ENCODE peak calls at places on chromosomes 3 and 15, in seven cellular contexts. W, R, X, S, A, P and J are unnamed samples.

GRCh38 chr15:45376300-45376928 is 1.9 kb downstream of the GATM start:
- DNase-seq in W (no peak), R (no peak), X (no peak), S (no peak), A (no peak), P (no peak), J (no peak)

GRCh38 chr3:10693457-10693856 is 122.6 kb upstream of the SLC6A11 start:
- DNase-seq in W (no peak), R (no peak), X (no peak), S (no peak), A (peak; percentile 28), P (no peak), J (no peak)

GRCh38 chr3:134373942-134374790 is at the start of gene AMOTL2:
- DNase-seq in W (peak; percentile 91), R (peak; percentile 83), X (no peak), S (peak; percentile 98), A (peak; percentile 98), P (peak; percentile 83), J (no peak)

GRCh38 chr3:126320517-126321293 is 36.5 kb downstream of the KLF15 start:
- DNase-seq in W (no peak), R (no peak), X (no peak), S (no peak), A (no peak), P (no peak), J (no peak)

GRCh38 chr15:88449581-88449980 is 17.6 kb downstream of the MRPL46 start:
- DNase-seq in W (no peak), R (no peak), X (no peak), S (no peak), A (no peak), P (no peak), J (no peak)

GRCh38 chr3:102514241-102514640 is 79.4 kb downstream of the ZPLD1 start:
- DNase-seq in W (no peak), R (no peak), X (no peak), S (no peak), A (no peak), P (no peak), J (no peak)

GRCh38 chr3:195263193-195263924 is 7.6 kb downstream of the XXYLT1 start:
- DNase-seq in W (no peak), R (no peak), X (no peak), S (no peak), A (no peak), P (no peak), J (no peak)

GRCh38 chr3:193407156-193407555 is 28.6 kb upstream of the ATP13A5 start:
- DNase-seq in W (no peak), R (no peak), X (no peak), S (peak; percentile 60), A (no peak), P (no peak), J (no peak)

GRCh38 chr3:43032217-43032545 is 53.1 kb downstream of the GASK1A start:
- DNase-seq in W (peak; percentile 64), R (no peak), X (peak; percentile 19), S (no peak), A (no peak), P (no peak), J (no peak)

GRCh38 chr3:135487261-135487660 is 478.3 kb upstream of the PPP2R3A start:
- DNase-seq in W (no peak), R (no peak), X (no peak), S (no peak), A (no peak), P (no peak), J (no peak)

GRCh38 chr3:161859870-161860450 is 363.4 kb downstream of the OTOL1 start:
- DNase-seq in W (no peak), R (no peak), X (no peak), S (no peak), A (no peak), P (no peak), J (no peak)

GRCh38 chr3:54756330-54756731 is 171.5 kb downstream of the LRTM1 start:
- DNase-seq in W (no peak), R (no peak), X (no peak), S (no peak), A (peak; percentile 92), P (no peak), J (no peak)

DNA sequence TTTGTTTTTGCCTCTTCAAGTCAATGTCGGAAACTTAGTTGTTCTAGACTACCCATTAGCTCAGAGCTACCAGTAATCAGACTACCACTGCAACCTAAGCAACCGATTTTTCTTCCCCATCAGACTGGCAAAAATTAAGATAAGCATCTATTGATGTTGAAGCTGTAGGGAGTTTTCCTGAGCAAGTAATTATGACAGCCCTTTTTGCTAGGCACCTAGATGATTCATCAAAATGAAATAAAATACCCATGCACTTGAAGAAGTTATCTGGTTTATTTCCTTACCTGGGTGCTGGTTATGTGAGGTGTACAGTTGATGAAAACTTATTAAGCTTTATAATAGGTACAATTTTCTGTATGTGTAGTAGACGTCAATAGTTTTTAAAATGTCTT is 554 bp upstream of the COMMD4 start:
- DNase-seq in W (no peak), R (no peak), X (no peak), S (no peak), A (no peak), P (no peak), J (no peak)
- H3K4me3 ChIP-seq in W (peak overlapping the region; percentile 96), R (peak overlapping the region; percentile 35), X (peak overlapping the region; percentile 86), S (peak overlapping the region; percentile 67), A (peak overlapping the region; percentile 84), P (peak overlapping the region; percentile 87), J (peak overlapping the region; percentile 90)

DNA sequence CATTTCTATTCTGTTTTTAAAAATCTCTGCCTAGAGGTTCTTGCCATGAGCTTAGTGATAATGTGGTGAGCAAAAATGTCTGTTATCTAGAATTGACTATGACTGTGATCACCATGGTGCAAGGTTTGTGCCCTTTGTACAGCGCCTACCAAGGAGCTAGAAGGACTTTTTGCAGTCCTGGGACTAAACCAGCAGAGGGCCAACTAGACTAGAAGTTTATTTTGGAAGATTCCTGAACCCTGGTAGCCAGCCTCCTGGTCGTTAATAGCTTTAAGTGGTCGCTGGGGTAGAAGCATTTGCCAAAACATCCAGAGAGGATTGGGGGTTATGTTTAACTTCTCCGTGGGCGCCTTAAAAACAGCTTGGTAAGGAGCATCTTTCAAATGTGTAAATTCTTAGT is 7.8 kb downstream of the SCG5 start:
- DNase-seq in W (no peak), R (no peak), X (no peak), S (peak; percentile 56), A (peak; percentile 62), P (no peak), J (no peak)
- TF ChIP-seq CTCF in W (no peak), R (peak; percentile 32), X (no peak), S (peak; percentile 61), A (peak; percentile 78), P (peak; percentile 7), J (peak; percentile 14)

DNA sequence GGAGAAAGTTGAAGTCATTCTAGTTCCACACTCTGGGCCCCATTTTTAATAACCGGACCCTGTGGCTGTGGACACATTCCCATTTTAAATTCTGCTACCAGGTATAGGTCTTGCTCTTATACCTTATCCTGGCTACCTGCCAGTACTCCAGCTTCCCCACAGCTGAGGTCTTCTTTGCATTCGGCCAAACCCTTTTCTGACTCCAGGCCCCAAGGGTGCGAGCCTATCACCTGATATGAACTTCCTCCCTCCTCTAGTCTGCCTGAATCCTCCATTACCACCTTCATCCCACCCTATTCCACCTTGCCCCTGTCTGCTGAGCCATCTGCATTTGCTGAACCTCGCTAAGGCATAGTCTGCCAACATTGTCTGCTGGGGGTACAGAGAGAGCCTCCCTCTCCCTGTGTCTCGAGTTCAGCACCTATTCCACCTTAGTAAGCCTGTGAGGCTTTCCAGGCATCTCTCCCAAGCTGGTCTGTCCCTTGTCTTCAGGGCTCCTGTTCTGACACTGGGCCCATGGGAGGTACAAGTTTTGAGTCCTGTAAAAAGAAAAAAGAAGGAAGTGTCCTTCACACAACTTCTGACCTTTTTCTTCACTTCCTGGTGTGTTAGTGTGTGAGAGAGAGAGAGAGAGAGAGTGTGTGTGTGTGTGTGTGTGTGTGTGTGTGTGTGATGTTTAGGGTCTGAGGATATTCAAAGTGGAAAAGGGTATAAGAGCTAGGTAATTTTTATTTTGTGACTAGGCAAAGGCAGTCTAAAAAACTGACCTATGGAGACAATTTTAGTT is 27.0 kb downstream of the PDE8A start:
- DNase-seq in W (no peak), R (no peak), X (no peak), S (no peak), A (no peak), P (no peak), J (no peak)
- H3K4me3 ChIP-seq in W (no peak overlapping the region), R (no peak overlapping the region), X (no peak overlapping the region), S (no peak overlapping the region), A (no peak overlapping the region), P (no peak overlapping the region), J (no peak overlapping the region)

GRCh38 chr15:57866149-57866736 is 159.7 kb downstream of the POLR2M start:
- DNase-seq in W (no peak), R (peak; percentile 67), X (no peak), S (peak; percentile 67), A (peak; percentile 62), P (peak; percentile 76), J (peak; percentile 2)
- TF ChIP-seq CTCF in W (peak; percentile 15), R (peak; percentile 78), X (peak; percentile 67), S (peak; percentile 72), A (peak; percentile 92), P (peak; percentile 71), J (peak; percentile 80)